ENCODE peak calls at places on chromosomes 5 and 9, in four cellular contexts. M is K562, L is HCT116, H is H1. Y is an unnamed sample.

GRCh38 chr9:130518943-130519772 is 60.2 kb upstream of the FUBP3 start:
- DNase-seq in H (no peak), L (no peak), M (no peak), Y (no peak)

GRCh38 chr5:136892026-136892425 is 526.7 kb upstream of the TRPC7 start:
- DNase-seq in H (no peak), L (no peak), M (no peak), Y (no peak)

GRCh38 chr5:56447232-56447631 is 214.1 kb upstream of the ANKRD55 start:
- DNase-seq in H (no peak), M (no peak), L (no peak), Y (no peak)

GRCh38 chr9:134548185-134548584 is 93.4 kb upstream of the COL5A1 start:
- DNase-seq in M (no peak), L (no peak), H (no peak), Y (no peak)

GRCh38 chr5:39274388-39275085 is 55.2 kb upstream of the FYB1 start:
- DNase-seq in L (no peak), M (no peak), H (no peak), Y (no peak)

GRCh38 chr9:91786132-91786896 is 163.7 kb downstream of the ROR2 start:
- DNase-seq in L (no peak), H (no peak), M (peak), Y (no peak)

GRCh38 chr5:24633705-24634325 is 11.0 kb downstream of the CDH10 start:
- DNase-seq in M (peak), L (peak), H (no peak), Y (peak)

GRCh38 chr9:99127372-99128132 is 22.6 kb downstream of the TGFBR1 start:
- DNase-seq in M (no peak), H (no peak), L (no peak), Y (no peak)

GRCh38 chr5:172607213-172607793 is 33.8 kb upstream of the NEURL1B start:
- DNase-seq in L (no peak), M (no peak), H (no peak), Y (no peak)

GRCh38 chr5:160699301-160699700 is 152.7 kb downstream of the ATP10B start:
- DNase-seq in H (no peak), L (no peak), M (no peak), Y (no peak)

GRCh38 chr5:56851258-56851941 is 36.1 kb downstream of the MAP3K1 start:
- DNase-seq in M (no peak), H (no peak), L (no peak), Y (no peak)

GRCh38 chr5:140540227-140540626 is 7.2 kb upstream of the EIF4EBP3 start:
- DNase-seq in M (no peak), H (no peak), L (no peak), Y (no peak)

GRCh38 chr5:143201589-143201988 is 201.9 kb downstream of the NR3C1 start:
- DNase-seq in L (no peak), M (no peak), H (no peak), Y (no peak)

GRCh38 chr9:81479573-81479972 is 209.8 kb downstream of the TLE1 start:
- DNase-seq in M (no peak), H (no peak), L (no peak), Y (no peak)

GRCh38 chr9:75455444-75455921 is 367.2 kb downstream of the OSTF1 start:
- DNase-seq in M (no peak), H (no peak), L (no peak), Y (no peak)

DNA sequence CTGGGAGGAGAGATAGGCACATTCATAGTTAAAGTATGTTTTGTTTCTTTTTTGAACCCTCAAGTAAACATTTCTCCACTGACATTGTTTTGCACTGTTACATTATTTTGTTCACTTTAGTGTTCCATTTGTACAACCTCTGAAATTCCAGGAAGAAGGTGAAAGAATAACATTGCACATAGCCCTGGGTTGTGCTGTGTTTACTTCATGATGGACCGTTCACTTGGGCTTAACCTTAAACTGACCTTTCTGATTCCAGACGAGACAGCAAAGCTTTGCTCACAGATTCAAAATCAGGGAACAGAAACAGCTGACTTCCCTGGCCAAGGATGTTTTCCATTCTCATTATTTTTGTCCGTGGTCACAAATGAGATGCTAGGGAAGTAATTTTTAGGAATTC is 42.8 kb upstream of the GDNF start:
- DNase-seq in H (no peak), M (no peak), L (no peak), Y (no peak)
- TF ChIP-seq YY1 in H (no peak), M (no peak), L (no peak), Y (no peak)

GRCh38 chr5:72366324-72366976 is 46.3 kb downstream of the PTCD2 start:
- DNase-seq in L (peak), H (no peak), M (peak), Y (peak)
- TF ChIP-seq ZNF274 in L (no peak), H (no peak), M (no peak), Y (no peak)

GRCh38 chr5:154209591-154210081 is 19.1 kb downstream of the GALNT10 start:
- DNase-seq in L (no peak), M (no peak), H (no peak), Y (no peak)
- TF ChIP-seq YY1 in L (no peak), M (no peak), H (no peak), Y (no peak)

DNA sequence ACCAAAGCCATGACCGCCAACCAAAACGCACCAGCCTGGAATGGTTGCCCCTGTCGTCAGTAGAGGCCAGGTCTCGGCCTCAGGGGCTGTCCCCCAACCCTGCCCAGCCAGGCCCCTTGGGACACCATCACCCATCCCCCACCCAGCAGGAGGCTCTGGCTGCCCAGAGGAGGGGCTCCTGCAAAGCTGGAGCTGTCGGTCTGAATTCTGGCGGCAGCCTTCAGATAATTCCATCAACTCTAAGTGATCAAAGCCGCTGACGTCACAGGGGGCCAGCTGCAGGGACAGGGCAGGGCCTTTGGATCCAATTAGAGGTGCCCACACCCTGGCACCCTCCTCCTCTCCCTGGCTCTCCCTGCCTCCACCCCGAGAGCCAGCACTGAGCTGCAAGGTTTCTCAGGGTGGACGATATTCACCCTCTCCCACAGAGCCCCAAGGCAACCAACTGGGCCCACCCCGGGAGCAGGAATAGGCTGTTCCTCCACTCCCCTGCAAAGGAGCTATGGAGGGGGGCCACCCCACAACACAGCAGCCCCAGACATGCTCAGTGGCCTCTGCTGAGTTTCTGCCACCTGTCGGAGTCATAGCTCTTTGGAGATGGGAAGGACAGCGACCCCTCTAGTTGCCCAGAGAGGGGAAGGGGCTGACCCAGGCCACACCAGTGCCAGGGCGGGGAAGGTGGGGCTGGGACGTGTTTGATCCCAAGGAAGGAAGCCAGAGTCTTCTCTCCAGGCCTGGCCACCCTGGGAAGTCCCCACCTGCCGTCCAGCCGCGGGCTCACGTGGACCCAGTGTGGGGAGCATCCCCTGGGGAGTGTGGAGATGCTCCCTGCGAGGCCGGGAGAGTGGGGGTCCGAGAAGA is 78.4 kb downstream of the NTNG2 start:
- DNase-seq in H (no peak), M (no peak), L (no peak), Y (no peak)
- TF ChIP-seq ZNF274 in H (no peak), M (no peak), L (no peak), Y (no peak)